ENCODE peak calls at places on chromosomes 7 and 10, in five cellular contexts. A, F, O, I and N are unnamed samples.

GRCh38 chr7:50166997-50167961 is 74.2 kb upstream of the ZPBP start:
- DNase-seq in F (no peak), I (no peak), A (no peak), O (no peak), N (no peak)

GRCh38 chr10:114703377-114704125 is 45.5 kb upstream of the ABLIM1 start:
- DNase-seq in I (no peak), O (no peak), A (no peak), F (no peak), N (no peak)

GRCh38 chr7:82305347-82306005 is 138.1 kb downstream of the CACNA2D1 start:
- DNase-seq in I (no peak), F (no peak), O (no peak), A (no peak), N (no peak)

GRCh38 chr10:133565441-133566294 is at the start of gene SYCE1:
- DNase-seq in F (peak; percentile 35), A (peak; percentile 39), O (no peak), I (no peak), N (peak; percentile 20)

GRCh38 chr7:102063736-102064135 is 222.9 kb upstream of the SH2B2 start:
- DNase-seq in F (no peak), O (peak; percentile 62), A (no peak), I (peak; percentile 71), N (no peak)

GRCh38 chr7:23530901-23531793 is 634 bp downstream of the TRA2A start:
- DNase-seq in A (peak; percentile 65), F (peak; percentile 61), O (peak; percentile 65), I (peak; percentile 58), N (peak; percentile 63)

GRCh38 chr7:116669769-116670168 is 2.2 kb upstream of the MET start:
- DNase-seq in A (no peak), O (no peak), F (no peak), I (no peak), N (no peak)

GRCh38 chr7:149125189-149125863 is 798 bp downstream of the ZNF425 start:
- DNase-seq in O (no peak), A (no peak), I (no peak), F (no peak), N (peak; percentile 69)

GRCh38 chr10:116385994-116386809 is 41.4 kb upstream of the PNLIPRP3 start:
- DNase-seq in F (no peak), A (peak; percentile 2), I (peak; percentile 47), O (no peak), N (no peak)

GRCh38 chr10:16698457-16698856 is 118.8 kb downstream of the RSU1 start:
- DNase-seq in I (no peak), A (no peak), F (no peak), O (no peak), N (no peak)

GRCh38 chr7:69941077-69941476 is 342.8 kb downstream of the AUTS2 start:
- DNase-seq in A (no peak), O (no peak), I (no peak), F (no peak), N (no peak)

GRCh38 chr10:17144757-17145156 is 15.1 kb upstream of the CUBN start:
- DNase-seq in A (no peak), O (no peak), I (no peak), F (no peak), N (no peak)

GRCh38 chr10:35912615-35913170 is 270.6 kb upstream of the FZD8 start:
- DNase-seq in A (peak; percentile 28), F (no peak), I (no peak), O (no peak), N (no peak)

GRCh38 chr10:112362833-112363232 is 11.1 kb upstream of the ACSL5 start:
- DNase-seq in O (no peak), A (no peak), F (peak; percentile 39), I (no peak), N (peak; percentile 94)